ENCODE peak calls at places on chromosomes 13 and 19, in five cellular contexts. P is tibial artery, I is RWPE2, M is body of pancreas, Y is breast epithelium. N is an unnamed sample.
A peak's percentile ranks its signal among the peaks of the same experiment; 100 is the strongest.

GRCh38 chr13:97005631-97006262 is 11.5 kb upstream of the OXGR1 start:
- DNase-seq in P (no peak), I (no peak), M (no peak), Y (no peak), N (no peak)

GRCh38 chr13:21033866-21034601 is 27.4 kb downstream of the LATS2 start:
- DNase-seq in P (no peak), I (no peak), M (peak; percentile 61), Y (peak; percentile 86), N (no peak)

GRCh38 chr13:81017525-81018152 is 676.7 kb upstream of the SPRY2 start:
- DNase-seq in P (no peak), I (no peak), M (no peak), Y (no peak), N (no peak)

GRCh38 chr13:53104120-53104519 is 75.5 kb downstream of the OLFM4 start:
- DNase-seq in P (no peak), I (no peak), M (no peak), Y (no peak), N (no peak)

GRCh38 chr19:40322951-40323615 is 25.1 kb downstream of the C19orf47 start:
- DNase-seq in P (no peak), I (no peak), M (no peak), Y (no peak), N (no peak)

GRCh38 chr19:11200015-11200574 is 2.8 kb upstream of the KANK2 start:
- DNase-seq in P (no peak), I (no peak), M (no peak), Y (no peak), N (no peak)

GRCh38 chr19:53013621-53014020 is at the start of gene ERVV-1:
- DNase-seq in P (no peak), I (no peak), M (no peak), Y (no peak), N (no peak)

GRCh38 chr13:20170931-20171330 is 10.1 kb upstream of the GJA3 start:
- DNase-seq in P (no peak), I (no peak), M (no peak), Y (no peak), N (no peak)

GRCh38 chr19:45670670-45671453 is 2.8 kb downstream of the GIPR start:
- DNase-seq in P (no peak), I (peak; percentile 85), M (peak; percentile 95), Y (peak; percentile 84), N (peak; percentile 83)

GRCh38 chr19:47186337-47187022 is 44.5 kb downstream of the BBC3 start:
- DNase-seq in P (no peak), I (no peak), M (no peak), Y (no peak), N (no peak)

GRCh38 chr13:81770868-81771505 is 1430.1 kb upstream of the SPRY2 start:
- DNase-seq in P (no peak), I (no peak), M (no peak), Y (no peak), N (no peak)

GRCh38 chr19:50252111-50252886 is 48.9 kb downstream of the MYH14 start:
- DNase-seq in P (no peak), I (no peak), M (peak; percentile 29), Y (no peak), N (no peak)

GRCh38 chr19:52188822-52189744 is 769 bp upstream of the PPP2R1A start:
- DNase-seq in P (no peak), I (no peak), M (no peak), Y (peak; percentile 87), N (peak; percentile 40)

GRCh38 chr19:36986601-36987000 is 70.5 kb downstream of the ZNF568 start:
- DNase-seq in P (no peak), I (no peak), M (no peak), Y (no peak), N (no peak)

GRCh38 chr19:19997656-19998268 is 41.5 kb downstream of the ZNF682 start:
- DNase-seq in P (no peak), I (no peak), M (peak; percentile 72), Y (no peak), N (peak; percentile 7)

GRCh38 chr19:16846901-16847300 is 17.7 kb downstream of the SIN3B start:
- DNase-seq in P (no peak), I (no peak), M (no peak), Y (no peak), N (no peak)

GRCh38 chr19:33956941-33957340 is 160.3 kb downstream of the KCTD15 start:
- DNase-seq in P (peak; percentile 13), I (no peak), M (no peak), Y (no peak), N (no peak)

GRCh38 chr13:81058916-81059290 is 718.0 kb upstream of the SPRY2 start:
- DNase-seq in P (no peak), I (no peak), M (no peak), Y (no peak), N (no peak)

GRCh38 chr19:19487077-19488040 is 28.0 kb downstream of the TSSK6 start:
- DNase-seq in P (no peak), I (no peak), M (no peak), Y (no peak), N (no peak)

GRCh38 chr13:33285420-33286124 is at the start of gene STARD13:
- DNase-seq in P (peak; percentile 98), I (peak; percentile 94), M (peak; percentile 92), Y (peak; percentile 93), N (peak; percentile 91)

GRCh38 chr19:5261151-5261890 is 79.3 kb downstream of the PTPRS start:
- DNase-seq in P (no peak), I (no peak), M (no peak), Y (peak; percentile 71), N (no peak)

GRCh38 chr13:76879211-76879875 is 6.9 kb downstream of the KCTD12 start:
- DNase-seq in P (peak; percentile 90), I (no peak), M (peak; percentile 23), Y (peak; percentile 57), N (no peak)

GRCh38 chr13:65843314-65843731 is 1386.8 kb downstream of the PCDH9 start:
- DNase-seq in P (no peak), I (no peak), M (no peak), Y (no peak), N (no peak)

DNA sequence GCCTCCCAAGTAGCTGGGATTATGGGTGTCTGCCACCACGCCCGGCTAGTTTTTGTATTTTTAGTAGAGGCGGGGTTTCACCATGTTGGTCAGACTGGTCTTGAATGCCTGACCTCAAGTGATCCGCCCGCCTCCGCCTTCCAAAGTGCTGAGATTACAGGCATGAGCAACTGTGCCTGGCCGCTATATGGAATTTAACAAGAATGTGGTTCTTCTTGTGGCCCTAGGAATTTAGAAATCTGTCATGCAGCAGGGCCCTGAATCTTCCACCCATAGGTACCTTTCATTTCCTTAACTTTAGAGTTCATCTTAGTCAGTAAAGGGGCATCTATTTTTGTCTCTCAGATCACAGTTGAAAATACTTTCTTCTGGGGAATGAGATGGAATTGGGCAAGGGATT is 25.6 kb upstream of the NDFIP2 start:
- DNase-seq in P (no peak), I (no peak), M (no peak), Y (no peak), N (no peak)
- H3K27ac ChIP-seq in P (no peak overlapping the region), I (no peak overlapping the region), M (no peak overlapping the region), Y (no peak overlapping the region), N (no peak overlapping the region)

DNA sequence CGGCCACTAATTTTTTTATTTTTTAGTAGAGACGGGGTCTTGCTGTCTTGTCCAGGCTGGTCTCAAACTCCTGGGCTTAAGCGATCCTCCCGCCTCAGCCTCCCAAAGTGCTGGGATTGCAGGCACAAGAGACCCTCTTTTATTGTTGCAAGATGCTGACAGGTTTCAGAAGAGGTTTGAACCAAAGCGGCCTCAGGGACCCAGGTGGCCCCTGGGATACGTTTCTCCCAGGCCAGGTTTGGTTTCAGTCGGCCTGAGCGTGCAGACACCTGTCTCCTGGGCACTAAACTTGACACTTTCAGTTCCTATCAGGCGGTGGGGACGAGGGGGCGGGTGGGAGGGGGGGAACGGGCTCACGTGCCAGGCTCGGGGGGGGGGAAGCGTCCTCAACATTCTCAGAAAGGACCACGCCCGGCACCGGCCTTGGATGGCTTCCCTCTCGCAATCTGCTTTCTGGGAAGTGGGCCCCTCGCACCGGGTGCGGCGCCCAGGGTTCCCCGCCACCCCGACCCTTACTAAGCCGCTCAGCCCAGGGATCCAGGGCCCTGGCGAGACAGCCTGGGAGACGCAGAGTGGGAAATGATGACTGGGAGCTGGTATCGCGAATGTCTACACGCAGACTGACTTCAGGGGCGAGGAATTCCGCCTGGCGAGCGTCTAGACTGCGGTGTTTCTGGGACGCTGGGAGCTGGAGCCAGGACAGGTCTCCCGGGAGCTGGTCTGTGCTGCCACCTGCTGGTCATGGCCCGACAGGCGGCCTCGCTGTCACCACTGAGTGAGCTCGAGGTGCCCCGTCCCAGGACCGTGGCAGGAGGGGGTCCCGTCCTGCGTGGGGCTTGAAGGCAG is 91.6 kb downstream of the GNG7 start:
- DNase-seq in P (peak; percentile 96), I (peak; percentile 86), M (peak; percentile 97), Y (peak; percentile 89), N (peak; percentile 70)
- H3K27ac ChIP-seq in P (peak overlapping the region; percentile 87), I (peak overlapping the region; percentile 47), M (peak overlapping the region; percentile 96), Y (peak overlapping the region; percentile 88), N (peak overlapping the region; percentile 38)

GRCh38 chr19:38583219-38583984 is 34.4 kb downstream of the MAP4K1 start:
- DNase-seq in P (no peak), I (no peak), M (no peak), Y (no peak), N (no peak)
- H3K27ac ChIP-seq in P (no peak overlapping the region), I (no peak overlapping the region), M (no peak overlapping the region), Y (no peak overlapping the region), N (no peak overlapping the region)

GRCh38 chr19:2982983-2983350 is 5.6 kb downstream of the TLE6 start:
- DNase-seq in P (peak; percentile 99), I (peak; percentile 78), M (peak; percentile 97), Y (peak; percentile 96), N (peak; percentile 77)

GRCh38 chr19:2981898-2982297 is 4.5 kb downstream of the TLE6 start:
- DNase-seq in P (no peak), I (no peak), M (no peak), Y (no peak), N (no peak)

GRCh38 chr19:2984196-2984490 is 6.8 kb downstream of the TLE6 start:
- DNase-seq in P (no peak), I (no peak), M (no peak), Y (no peak), N (no peak)

GRCh38 chr19:2982556-2982955 is 5.2 kb downstream of the TLE6 start:
- DNase-seq in P (no peak), I (no peak), M (no peak), Y (no peak), N (no peak)

GRCh38 chr19:2983351-2984195 is 6.2 kb downstream of the TLE6 start:
- DNase-seq in P (peak; percentile 95), I (no peak), M (peak; percentile 58), Y (peak; percentile 86), N (peak; percentile 13)
- H3K27ac ChIP-seq in P (peak overlapping the region; percentile 86), I (peak overlapping the region; percentile 55), M (peak overlapping the region; percentile 79), Y (peak overlapping the region; percentile 98), N (no peak overlapping the region)

GRCh38 chr13:37869506-37869755 is 141 bp downstream of the TRPC4 start:
- DNase-seq in P (no peak), I (peak; percentile 28), M (no peak), Y (no peak), N (no peak)
- H3K27ac ChIP-seq in P (peak overlapping the region; percentile 72), I (no peak overlapping the region), M (peak overlapping the region; percentile 31), Y (no peak overlapping the region), N (peak overlapping the region; percentile 13)

DNA sequence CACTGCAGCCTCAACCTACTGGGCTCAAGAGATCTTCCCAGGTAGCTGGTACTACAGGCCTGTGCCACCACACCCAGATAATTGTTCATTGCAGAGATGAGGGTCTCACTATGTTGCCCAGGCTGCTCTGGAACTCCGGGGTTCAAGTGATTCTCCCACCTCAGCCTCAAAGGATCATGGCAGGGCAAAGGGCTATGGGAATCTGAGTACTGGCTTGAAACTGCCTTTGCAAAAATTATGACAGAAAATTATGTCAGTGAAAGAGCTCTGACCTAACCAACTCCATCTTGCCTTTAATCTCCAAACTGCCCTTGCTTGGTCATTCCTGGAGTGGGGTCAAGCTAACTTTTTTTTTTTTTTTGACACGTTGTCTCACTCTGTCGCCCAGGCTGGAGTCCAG is 1.3 kb upstream of the DNASE2 start:
- DNase-seq in P (no peak), I (no peak), M (no peak), Y (no peak), N (no peak)
- H3K27ac ChIP-seq in P (no peak overlapping the region), I (no peak overlapping the region), M (no peak overlapping the region), Y (no peak overlapping the region), N (no peak overlapping the region)

N was measured in substantia nigra.